ENCODE peak calls at places on chromosomes 3 and 15, in five cellular contexts. Z is right lobe of liver, D is psoas muscle, V is caudate nucleus, K is mammary epithelial cell. S is an unnamed sample.

GRCh38 chr3:59566481-59566975 is 516.7 kb upstream of the CFAP20DC start:
- DNase-seq in Z (no peak), V (no peak), K (peak; percentile 94), D (no peak), S (peak; percentile 95)

GRCh38 chr15:89936051-89936792 is 23.5 kb upstream of the ARPIN start:
- DNase-seq in V (no peak), D (no peak), K (no peak), Z (no peak), S (no peak)

GRCh38 chr3:48678056-48678455 is 7.7 kb downstream of the NCKIPSD start:
- DNase-seq in Z (no peak), V (no peak), D (no peak), K (no peak), S (no peak)

GRCh38 chr3:142026333-142026732 is 123.0 kb downstream of the TFDP2 start:
- DNase-seq in D (no peak), K (no peak), V (no peak), Z (no peak), S (no peak)

GRCh38 chr3:35448681-35449080 is 190.6 kb upstream of the ARPP21 start:
- DNase-seq in V (no peak), Z (no peak), K (no peak), D (no peak), S (no peak)

GRCh38 chr3:177065285-177066028 is 131.8 kb downstream of the TBL1XR1 start:
- DNase-seq in D (no peak), V (no peak), Z (no peak), K (no peak), S (no peak)

GRCh38 chr15:72700076-72700475 is 14.1 kb downstream of the BBS4 start:
- DNase-seq in D (no peak), K (no peak), Z (no peak), V (no peak), S (peak; percentile 10)

GRCh38 chr15:80878242-80878866 is 99.2 kb downstream of the CEMIP start:
- DNase-seq in D (no peak), V (no peak), K (no peak), Z (no peak), S (no peak)

GRCh38 chr3:109098245-109098644 is 19.7 kb downstream of the MORC1 start:
- DNase-seq in V (no peak), K (peak; percentile 16), D (no peak), Z (peak; percentile 27), S (no peak)

GRCh38 chr15:90883971-90884718 is at the start of gene FES:
- DNase-seq in K (no peak), D (peak; percentile 83), Z (peak; percentile 83), V (no peak), S (no peak)

GRCh38 chr3:11553436-11554235 is 90.1 kb downstream of the VGLL4 start:
- DNase-seq in Z (no peak), D (peak; percentile 70), V (no peak), K (no peak), S (no peak)

GRCh38 chr3:63960048-63960711 is 48.0 kb upstream of the SCAANT1 start:
- DNase-seq in Z (no peak), K (peak; percentile 71), D (peak; percentile 61), V (no peak), S (no peak)

GRCh38 chr3:45978348-45978747 is 17.3 kb downstream of the FYCO1 start:
- DNase-seq in Z (no peak), D (no peak), K (peak; percentile 53), V (no peak), S (peak; percentile 53)

GRCh38 chr15:67146875-67147381 is 81.5 kb downstream of the SMAD3 start:
- DNase-seq in Z (no peak), K (peak; percentile 99), V (no peak), D (peak; percentile 56), S (peak; percentile 94)

GRCh38 chr15:95839367-95839782 is 491.1 kb upstream of the NR2F2 start:
- DNase-seq in K (no peak), V (no peak), Z (no peak), D (no peak), S (no peak)

GRCh38 chr3:55488398-55489055 is 1.4 kb upstream of the WNT5A start:
- DNase-seq in K (peak; percentile 59), V (no peak), D (peak; percentile 83), Z (peak; percentile 60), S (no peak)

GRCh38 chr3:37114251-37115145 is 59.9 kb downstream of the LRRFIP2 start:
- DNase-seq in K (peak; percentile 76), Z (no peak), D (no peak), V (no peak), S (peak; percentile 12)

GRCh38 chr3:88957751-88958452 is 149.5 kb upstream of the EPHA3 start:
- DNase-seq in V (no peak), D (no peak), K (peak; percentile 78), Z (no peak), S (peak; percentile 8)

GRCh38 chr3:98780343-98780742 is 17.2 kb downstream of the ST3GAL6 start:
- DNase-seq in V (no peak), Z (no peak), K (no peak), D (no peak), S (no peak)

GRCh38 chr3:10315101-10315500 is 5.8 kb downstream of the SEC13 start:
- DNase-seq in K (no peak), Z (no peak), V (no peak), D (no peak), S (no peak)

GRCh38 chr3:124964432-124964831 is 29.9 kb upstream of the MUC13 start:
- DNase-seq in V (no peak), K (no peak), D (no peak), Z (no peak), S (no peak)

GRCh38 chr15:55319537-55320325 is 709 bp downstream of the PIGB start:
- DNase-seq in Z (no peak), D (no peak), V (no peak), K (peak; percentile 24), S (no peak)

GRCh38 chr3:56096941-56097340 is 371.3 kb downstream of the ERC2 start:
- DNase-seq in K (no peak), V (no peak), D (no peak), Z (no peak), S (no peak)

GRCh38 chr15:64845183-64845611 is 3.5 kb downstream of the PLEKHO2 start:
- DNase-seq in V (no peak), D (peak; percentile 63), K (no peak), Z (no peak), S (no peak)

GRCh38 chr15:68626739-68627138 is 47.9 kb downstream of the CORO2B start:
- DNase-seq in V (no peak), K (peak; percentile 53), Z (no peak), D (no peak), S (no peak)

GRCh38 chr3:27861047-27862036 is 139.2 kb upstream of the EOMES start:
- DNase-seq in V (no peak), Z (no peak), D (no peak), K (no peak), S (no peak)

GRCh38 chr3:42173307-42173706 is 82.2 kb downstream of the TRAK1 start:
- DNase-seq in V (no peak), D (no peak), K (no peak), Z (no peak), S (no peak)

GRCh38 chr15:43199945-43200488 is 14.8 kb downstream of the CCNDBP1 start:
- DNase-seq in D (no peak), K (no peak), Z (no peak), V (no peak), S (no peak)

GRCh38 chr3:52032702-52033408 is 23.5 kb downstream of the DUSP7 start:
- DNase-seq in V (no peak), K (no peak), D (no peak), Z (no peak), S (no peak)

GRCh38 chr15:80948651-80949292 is 40.8 kb downstream of the MESD start:
- DNase-seq in Z (no peak), K (no peak), D (no peak), V (no peak), S (no peak)

GRCh38 chr15:66730168-66731014 is 28.4 kb downstream of the SMAD6 start:
- DNase-seq in K (peak; percentile 21), D (no peak), Z (no peak), V (no peak), S (no peak)

GRCh38 chr3:168216851-168217250 is 121.1 kb upstream of the GOLIM4 start:
- DNase-seq in K (no peak), Z (no peak), D (no peak), V (no peak), S (no peak)

GRCh38 chr3:19474169-19474568 is 325.9 kb downstream of the KCNH8 start:
- DNase-seq in K (no peak), D (no peak), Z (no peak), V (no peak), S (no peak)

GRCh38 chr3:157240413-157240812 is 80.5 kb upstream of the CCNL1 start:
- DNase-seq in V (no peak), Z (no peak), K (no peak), D (no peak), S (no peak)

GRCh38 chr3:98329392-98330124 is 24.1 kb upstream of the OR5K4 start:
- DNase-seq in D (peak; percentile 18), Z (peak; percentile 17), V (no peak), K (peak; percentile 38), S (peak; percentile 3)

GRCh38 chr3:65436580-65436979 is 602.1 kb downstream of the MAGI1 start:
- DNase-seq in Z (no peak), K (no peak), D (no peak), V (no peak), S (no peak)

GRCh38 chr3:154356009-154356408 is 31.7 kb upstream of the DHX36 start:
- DNase-seq in K (peak; percentile 26), V (no peak), Z (no peak), D (no peak), S (peak; percentile 53)

GRCh38 chr3:175199961-175200360 is 340.8 kb downstream of the NAALADL2 start:
- DNase-seq in D (no peak), Z (no peak), V (no peak), K (no peak), S (no peak)
- H3K27ac ChIP-seq in D (no peak overlapping the region), Z (no peak overlapping the region), V (no peak overlapping the region), K (no peak overlapping the region), S (no peak overlapping the region)

GRCh38 chr3:1131156-1131555 is 38.3 kb downstream of the CNTN6 start:
- DNase-seq in Z (no peak), K (no peak), D (no peak), V (no peak), S (no peak)
- H3K27ac ChIP-seq in Z (no peak overlapping the region), K (no peak overlapping the region), D (no peak overlapping the region), V (no peak overlapping the region), S (no peak overlapping the region)

DNA sequence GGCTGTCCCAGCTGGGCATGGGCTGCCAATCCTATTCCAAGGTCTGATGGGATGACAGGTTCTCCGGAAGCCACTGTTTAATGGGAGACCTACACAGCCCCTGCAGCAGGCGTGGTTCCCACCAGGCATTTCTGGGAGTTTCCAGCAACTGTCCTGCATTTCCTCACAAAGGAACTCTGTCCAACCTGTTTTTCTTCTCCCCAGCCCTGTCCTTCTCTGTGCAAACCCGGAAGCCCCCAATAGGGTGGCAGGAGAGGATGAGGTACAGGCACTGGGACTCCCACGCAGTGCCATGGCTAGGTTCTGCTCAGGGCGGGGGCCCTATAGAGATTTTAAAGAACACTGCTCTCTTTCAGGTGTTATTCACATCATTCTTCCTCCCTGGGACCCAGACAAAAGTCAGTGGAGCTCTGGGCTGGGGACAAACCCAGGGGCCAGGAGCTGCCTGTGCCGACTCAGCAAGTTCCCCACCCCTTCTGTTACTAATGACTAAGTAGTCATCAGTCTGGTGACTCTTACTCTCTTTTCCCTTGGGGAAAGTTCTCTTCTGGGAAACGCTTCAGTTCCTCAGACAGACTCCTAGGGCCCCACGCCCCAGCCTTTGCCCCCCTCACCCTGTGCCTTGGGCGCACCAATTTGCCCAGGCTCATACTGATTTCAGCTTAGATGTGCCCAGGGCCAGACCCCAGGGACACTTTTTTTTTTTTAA is 97.7 kb downstream of the CD47 start:
- DNase-seq in K (peak; percentile 79), D (no peak), Z (no peak), V (no peak), S (no peak)
- H3K27ac ChIP-seq in K (peak overlapping the region; percentile 31), D (no peak overlapping the region), Z (no peak overlapping the region), V (no peak overlapping the region), S (peak overlapping the region; percentile 29)

GRCh38 chr15:70870066-70870465 is 16.1 kb upstream of the LARP6 start:
- DNase-seq in V (no peak), Z (no peak), K (peak; percentile 53), D (no peak), S (no peak)
- H3K27ac ChIP-seq in V (peak overlapping the region; percentile 90), Z (no peak overlapping the region), K (no peak overlapping the region), D (no peak overlapping the region), S (no peak overlapping the region)

S was measured in epithelial cell of prostate.